ENCODE peak calls at places on chromosomes 16 and 17, in eight cellular contexts. F is stomach, V is sigmoid colon, A is endothelial cell of umbilical vein, G is suprapubic skin, D is breast epithelium, Z is spleen, E is transverse colon. K is an unnamed sample. For H3K9me3 and H3K4me1, the result is how much of the 10 kb centered on the place peaks cover.

GRCh38 chr16:6018848-6019489 is 921.4 kb upstream of the EEF2KMT start:
- DNase-seq in V (no peak), F (no peak), D (no peak), A (no peak), E (no peak), G (no peak), Z (peak), K (no peak)

GRCh38 chr17:1042486-1042885 is 45.6 kb downstream of the TIMM22 start:
- DNase-seq in A (no peak), V (peak), G (no peak), Z (peak), E (no peak), F (no peak), D (no peak), K (no peak)

GRCh38 chr17:62630365-62631085 is 3.1 kb downstream of the MRC2 start:
- DNase-seq in V (peak), A (no peak), Z (no peak), D (no peak), F (no peak), G (no peak), E (no peak), K (no peak)

GRCh38 chr16:16025214-16025968 is 76.0 kb downstream of the ABCC1 start:
- DNase-seq in Z (no peak), E (no peak), D (peak), G (no peak), F (no peak), A (peak), V (no peak), K (peak)

GRCh38 chr16:47392114-47392513 is 68.7 kb downstream of the ITFG1 start:
- DNase-seq in A (no peak), D (no peak), G (no peak), V (no peak), E (no peak), F (no peak), Z (no peak), K (no peak)

GRCh38 chr16:67256701-67257230 is 8.0 kb downstream of the SLC9A5 start:
- DNase-seq in Z (peak), V (peak), F (no peak), E (no peak), A (no peak), G (no peak), D (no peak), K (no peak)

GRCh38 chr16:9235837-9236236 is 144.4 kb downstream of the HAPSTR1 start:
- DNase-seq in A (no peak), E (no peak), F (no peak), D (no peak), G (no peak), Z (no peak), V (no peak), K (no peak)

GRCh38 chr17:50615818-50616217 is 18.9 kb upstream of the ABCC3 start:
- DNase-seq in D (no peak), Z (no peak), E (no peak), A (no peak), V (no peak), G (no peak), F (no peak), K (no peak)

GRCh38 chr16:527015-527903 is at the start of gene CAPN15:
- DNase-seq in Z (peak), G (peak), V (peak), D (peak), E (peak), A (peak), F (peak), K (peak)

GRCh38 chr17:60534010-60534555 is 8.0 kb upstream of the APPBP2 start:
- DNase-seq in A (no peak), V (no peak), D (no peak), F (no peak), G (no peak), Z (no peak), E (no peak), K (no peak)

GRCh38 chr16:9713151-9713550 is 469.1 kb downstream of the GRIN2A start:
- DNase-seq in E (no peak), D (no peak), V (no peak), A (no peak), G (no peak), Z (no peak), F (no peak), K (no peak)

GRCh38 chr16:71467810-71468209 is 5.8 kb upstream of the ZNF23 start:
- DNase-seq in E (no peak), Z (no peak), F (no peak), A (peak), G (no peak), V (no peak), D (no peak), K (no peak)

GRCh38 chr17:75697651-75698291 is 23.5 kb upstream of the ITGB4 start:
- DNase-seq in Z (no peak), A (no peak), D (peak), E (peak), V (no peak), F (peak), G (no peak), K (peak)

GRCh38 chr17:44307387-44308186 is 814 bp upstream of the RUNDC3A start:
- DNase-seq in F (no peak), E (peak), A (no peak), G (no peak), D (no peak), V (peak), Z (peak), K (peak)

GRCh38 chr16:86663691-86664517 is 85.6 kb downstream of the FOXL1 start:
- DNase-seq in G (peak), E (no peak), V (no peak), D (no peak), Z (no peak), A (peak), F (no peak), K (no peak)

GRCh38 chr17:43820759-43821158 is 12.2 kb downstream of the MPP3 start:
- DNase-seq in E (no peak), G (peak), D (no peak), Z (no peak), V (peak), F (no peak), A (no peak), K (no peak)

GRCh38 chr16:588639-588888 is 1.3 kb upstream of the RAB40C start:
- DNase-seq in G (no peak), Z (peak), V (no peak), F (peak), D (no peak), E (peak), A (peak), K (no peak)

GRCh38 chr16:57998484-57998883 is 2.0 kb downstream of the ZNF319 start:
- DNase-seq in D (no peak), E (peak), G (no peak), V (no peak), Z (peak), A (no peak), F (peak), K (no peak)

GRCh38 chr17:75693500-75694481 is 26.7 kb downstream of the SAP30BP start:
- DNase-seq in V (peak), D (peak), Z (peak), E (peak), A (peak), F (no peak), G (peak), K (peak)

GRCh38 chr16:53457670-53458069 is 23.4 kb downstream of the RBL2 start:
- DNase-seq in D (no peak), G (no peak), Z (no peak), E (peak), F (no peak), V (no peak), A (no peak), K (no peak)

GRCh38 chr16:67456383-67457140 is 24.4 kb downstream of the ATP6V0D1 start:
- DNase-seq in V (peak), Z (no peak), D (no peak), F (peak), E (peak), G (peak), A (no peak), K (peak)

GRCh38 chr17:47729486-47729885 is 3.5 kb upstream of the TBX21 start:
- DNase-seq in V (no peak), E (no peak), F (no peak), G (no peak), D (no peak), Z (peak), A (no peak), K (no peak)

GRCh38 chr16:49592507-49593422 is 219.2 kb downstream of the C16orf78 start:
- DNase-seq in E (peak), D (no peak), G (no peak), F (peak), V (no peak), A (peak), Z (peak), K (no peak)

GRCh38 chr17:951388-952132 is 28.0 kb downstream of the NXN start:
- DNase-seq in D (no peak), F (no peak), G (no peak), E (peak), A (no peak), Z (no peak), V (peak), K (peak)

GRCh38 chr17:19264277-19264676 is 27.1 kb downstream of the EPN2 start:
- DNase-seq in V (no peak), F (no peak), G (no peak), E (no peak), A (no peak), D (no peak), Z (no peak), K (no peak)

GRCh38 chr16:53209489-53209888 is 154.7 kb downstream of the CHD9 start:
- DNase-seq in D (no peak), Z (no peak), A (peak), F (no peak), E (no peak), G (no peak), V (no peak), K (no peak)

GRCh38 chr17:66944365-66945203 is 19.9 kb upstream of the CACNG4 start:
- DNase-seq in A (peak), F (no peak), E (no peak), G (no peak), D (peak), Z (peak), V (no peak), K (peak)

GRCh38 chr17:77223642-77224420 is 83.1 kb downstream of the SEC14L1 start:
- DNase-seq in Z (no peak), G (no peak), D (no peak), E (no peak), A (no peak), F (no peak), V (no peak), K (no peak)

GRCh38 chr16:58862334-58863024 is 128.4 kb upstream of the GOT2 start:
- DNase-seq in D (no peak), Z (no peak), A (no peak), F (no peak), V (no peak), E (no peak), G (no peak), K (no peak)

GRCh38 chr16:1492923-1493745 is at the start of gene TELO2:
- DNase-seq in V (peak), E (peak), Z (peak), D (peak), A (peak), G (peak), F (peak), K (peak)

GRCh38 chr17:9230346-9230745 is 209.0 kb downstream of the NTN1 start:
- DNase-seq in V (no peak), E (no peak), G (no peak), A (no peak), D (no peak), Z (peak), F (no peak), K (no peak)

GRCh38 chr16:15477802-15478201 is 43.4 kb downstream of the BMERB1 start:
- DNase-seq in A (no peak), G (no peak), F (no peak), D (no peak), V (no peak), Z (no peak), E (no peak), K (no peak)

GRCh38 chr17:76585649-76586593 is at the start of gene ST6GALNAC2:
- DNase-seq in Z (peak), V (peak), A (peak), E (peak), F (peak), D (peak), G (no peak), K (peak)

GRCh38 chr17:57097832-57098421 is 12.9 kb downstream of the AKAP1 start:
- DNase-seq in V (peak), Z (no peak), A (peak), E (no peak), D (no peak), G (no peak), F (no peak), K (no peak)

GRCh38 chr17:7313028-7313889 is 1.9 kb downstream of the GPS2 start:
- DNase-seq in A (no peak), V (no peak), D (no peak), E (no peak), F (no peak), Z (no peak), G (no peak), K (no peak)

GRCh38 chr17:29126268-29126923 is 53.8 kb downstream of the MYO18A start:
- DNase-seq in A (no peak), Z (no peak), D (no peak), G (no peak), V (no peak), F (no peak), E (no peak), K (no peak)
- TF ChIP-seq POLR2AphosphoS5 in A (no peak), Z (no peak), D (no peak), G (no peak), V (no peak), F (no peak), E (no peak), K (no peak)

GRCh38 chr17:27155866-27156265 is 138.0 kb upstream of the WSB1 start:
- DNase-seq in V (no peak), D (no peak), A (no peak), G (peak), E (no peak), Z (peak), F (no peak), K (no peak)

GRCh38 chr17:27157297-27157696 is 136.6 kb upstream of the WSB1 start:
- DNase-seq in E (no peak), A (no peak), F (no peak), Z (peak), D (no peak), V (no peak), G (peak), K (no peak)

GRCh38 chr17:27153005-27153404 is 140.9 kb upstream of the WSB1 start:
- DNase-seq in D (no peak), Z (peak), V (no peak), F (no peak), E (no peak), G (peak), A (no peak), K (no peak)

GRCh38 chr17:27158390-27158789 is 135.5 kb upstream of the WSB1 start:
- DNase-seq in Z (peak), E (no peak), G (peak), A (no peak), V (no peak), D (no peak), F (no peak), K (no peak)

DNA sequence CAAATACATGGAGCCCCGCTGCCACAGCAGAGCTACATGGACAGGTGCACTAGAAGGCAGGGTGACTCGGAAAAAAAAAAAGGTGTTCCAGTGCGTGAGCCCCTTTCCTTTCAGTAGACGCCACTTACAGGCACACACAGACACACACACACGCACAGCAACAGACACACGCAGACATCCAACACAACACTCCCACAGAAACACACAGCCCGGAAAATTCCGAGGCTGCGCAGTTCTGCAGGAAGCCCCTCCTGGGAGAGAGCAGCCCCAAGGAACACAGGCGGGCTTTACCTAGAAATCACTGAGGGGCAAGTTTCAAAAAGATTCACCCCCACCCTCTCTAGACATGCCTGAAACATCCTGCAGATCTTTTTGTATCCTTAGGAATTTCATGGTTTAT is 136.0 kb upstream of the WSB1 start:
- DNase-seq in D (no peak), V (no peak), E (no peak), Z (peak), F (no peak), G (no peak), A (no peak), K (no peak)
- H3K9me3 ChIP-seq in D (under half), V (under half), E (under half), Z (under half), F (under half), G (under half), A (under half), K (under half)

GRCh38 chr16:81737885-81738536 is 41.1 kb upstream of the PLCG2 start:
- DNase-seq in V (peak), D (peak), E (peak), Z (peak), G (peak), F (peak), A (peak), K (peak)
- H3K4me1 ChIP-seq in V (under half), D (under half), E (under half), Z (under half), G (under half), F (under half), A (under half), K (under half)

GRCh38 chr17:49519781-49520180 is 24.7 kb downstream of the NGFR start:
- DNase-seq in Z (no peak), F (no peak), G (peak), D (peak), V (no peak), E (no peak), A (no peak), K (no peak)
- TF ChIP-seq POLR2AphosphoS5 in Z (no peak), F (no peak), G (no peak), D (no peak), V (no peak), E (no peak), A (no peak), K (no peak)

GRCh38 chr16:78995441-78995840 is 605.1 kb downstream of the MAF start:
- DNase-seq in Z (no peak), E (no peak), F (no peak), A (no peak), V (no peak), D (no peak), G (no peak), K (no peak)

GRCh38 chr16:78990309-78990701 is 610.2 kb downstream of the MAF start:
- DNase-seq in F (no peak), G (no peak), Z (no peak), A (no peak), E (no peak), V (no peak), D (no peak), K (no peak)

GRCh38 chr16:78994135-78994534 is 606.4 kb downstream of the MAF start:
- DNase-seq in E (no peak), D (no peak), Z (no peak), A (no peak), F (no peak), V (no peak), G (no peak), K (no peak)

GRCh38 chr16:78992001-78992400 is 608.5 kb downstream of the MAF start:
- DNase-seq in G (no peak), E (no peak), F (no peak), A (no peak), Z (no peak), V (no peak), D (no peak), K (no peak)

DNA sequence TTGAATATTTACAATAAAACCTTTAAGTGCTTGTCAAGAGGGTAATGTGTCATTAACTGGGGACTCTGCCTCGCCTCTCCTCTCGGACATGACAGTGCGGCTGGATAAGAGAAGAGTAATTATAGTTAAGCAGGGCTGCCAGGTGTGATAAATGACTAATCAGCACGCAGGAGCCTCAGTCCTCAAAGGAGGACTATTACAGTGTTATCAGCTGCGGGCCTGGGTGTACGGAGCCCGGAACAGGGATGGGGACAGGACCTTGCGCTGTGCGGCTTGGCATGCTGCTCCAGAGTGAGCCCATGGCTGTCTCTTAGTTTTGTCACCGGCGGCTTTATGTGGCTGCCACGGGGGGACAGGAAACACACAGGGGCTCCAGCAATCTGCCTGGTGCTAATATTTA is 607.2 kb downstream of the MAF start:
- DNase-seq in A (no peak), D (no peak), Z (no peak), V (no peak), G (no peak), E (no peak), F (no peak), K (no peak)
- H3K9me3 ChIP-seq in A (under half), D (under half), Z (under half), V (under half), G (under half), E (under half), F (under half), K (under half)

GRCh38 chr17:28042657-28042720 is at the start of gene NLK:
- DNase-seq in A (no peak), G (no peak), V (no peak), Z (no peak), F (no peak), D (no peak), E (no peak), K (no peak)
- H3K4me1 ChIP-seq in A (under half), G (under half), V (under half), Z (half or more), F (half or more), D (under half), E (under half), K (under half)

GRCh38 chr17:65664296-65664695 is 102.8 kb upstream of the AXIN2 start:
- DNase-seq in F (no peak), G (no peak), V (no peak), D (no peak), Z (no peak), E (no peak), A (no peak), K (no peak)
- TF ChIP-seq POLR2AphosphoS5 in F (no peak), G (no peak), V (no peak), D (no peak), Z (no peak), E (no peak), A (no peak), K (no peak)

GRCh38 chr17:81868674-81869220 is 2.4 kb downstream of the ARHGDIA start:
- DNase-seq in A (no peak), V (peak), F (no peak), D (no peak), E (peak), G (no peak), Z (peak), K (no peak)
- H3K9me3 ChIP-seq in A (under half), V (under half), F (under half), D (under half), E (under half), G (under half), Z (under half), K (under half)

DNA sequence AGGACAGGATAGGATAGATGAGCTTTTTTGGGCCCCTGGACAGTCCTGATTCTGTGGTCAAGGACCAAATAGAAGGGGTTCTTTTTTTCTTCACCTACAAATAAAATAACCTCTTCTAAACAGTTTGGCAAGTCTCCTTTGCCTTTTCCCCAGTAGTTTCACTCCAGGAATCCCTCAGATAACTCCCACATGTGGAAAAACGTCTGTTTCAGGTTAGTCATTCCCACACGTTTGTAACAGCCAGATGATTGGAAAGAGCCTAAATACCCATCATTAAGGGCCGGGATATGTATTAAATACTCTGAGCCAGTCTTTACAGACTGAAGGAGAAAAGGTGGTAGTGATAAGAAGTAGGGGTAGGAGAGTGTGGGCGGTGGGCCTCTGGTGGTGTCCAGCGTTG is 58.3 kb downstream of the PLD6 start:
- DNase-seq in G (no peak), Z (no peak), E (no peak), V (no peak), A (no peak), F (no peak), D (no peak), K (no peak)
- H3K4me1 ChIP-seq in G (under half), Z (under half), E (under half), V (under half), A (under half), F (under half), D (under half), K (under half)

K was measured in prostate gland.